ENCODE peak calls at places on chromosomes 4 and X, in nine cellular contexts. One of them, this sample, is unnamed.

GRCh38 chr4:185716008-185716976 is 95.7 kb downstream of the SORBS2 start:
- DNase-seq in HAP-1: no peak
- DNase-seq in NCI-H510A treated with DMSO at 0.1 percent for 48 hours: peak
- DNase-seq in activated CD8-positive, alpha-beta T cell treated with anti-CD3 and anti-CD28 coated beads, Interleukin-2, amount 10 ng/mL, durations not matched to agents 7 days and 5 days: no peak
- DNase-seq in cerebellum: peak
- DNase-seq in stimulated activated CD4-positive, alpha-beta T cell treated with anti-CD3 and anti-CD28 coated beads, Interleukin-1b, Interleukin-23, amount 100 ng/mL, for 4 hours: no peak
- DNase-seq in hypothalamus: no peak
- DNase-seq in DMS79: peak
- DNase-seq in psoas muscle: no peak
- DNase-seq in this sample: no peak

GRCh38 chrX:41481264-41482109 is 34.3 kb downstream of the NYX start:
- DNase-seq in HAP-1: peak
- DNase-seq in NCI-H510A treated with DMSO at 0.1 percent for 48 hours: no peak
- DNase-seq in activated CD8-positive, alpha-beta T cell treated with anti-CD3 and anti-CD28 coated beads, Interleukin-2, amount 10 ng/mL, durations not matched to agents 7 days and 5 days: peak
- DNase-seq in cerebellum: no peak
- DNase-seq in stimulated activated CD4-positive, alpha-beta T cell treated with anti-CD3 and anti-CD28 coated beads, Interleukin-1b, Interleukin-23, amount 100 ng/mL, for 4 hours: no peak
- DNase-seq in hypothalamus: no peak
- DNase-seq in DMS79: no peak
- DNase-seq in psoas muscle: no peak
- DNase-seq in this sample: no peak

GRCh38 chrX:31435592-31435991 is 363.8 kb upstream of the FTHL17 start:
- DNase-seq in HAP-1: peak
- DNase-seq in NCI-H510A treated with DMSO at 0.1 percent for 48 hours: no peak
- DNase-seq in activated CD8-positive, alpha-beta T cell treated with anti-CD3 and anti-CD28 coated beads, Interleukin-2, amount 10 ng/mL, durations not matched to agents 7 days and 5 days: no peak
- DNase-seq in cerebellum: peak
- DNase-seq in stimulated activated CD4-positive, alpha-beta T cell treated with anti-CD3 and anti-CD28 coated beads, Interleukin-1b, Interleukin-23, amount 100 ng/mL, for 4 hours: no peak
- DNase-seq in hypothalamus: peak
- DNase-seq in DMS79: no peak
- DNase-seq in psoas muscle: no peak
- DNase-seq in this sample: no peak

GRCh38 chrX:150543230-150544155 is 24.9 kb upstream of the MTM1 start:
- DNase-seq in HAP-1: no peak
- DNase-seq in NCI-H510A treated with DMSO at 0.1 percent for 48 hours: no peak
- DNase-seq in activated CD8-positive, alpha-beta T cell treated with anti-CD3 and anti-CD28 coated beads, Interleukin-2, amount 10 ng/mL, durations not matched to agents 7 days and 5 days: no peak
- DNase-seq in cerebellum: no peak
- DNase-seq in stimulated activated CD4-positive, alpha-beta T cell treated with anti-CD3 and anti-CD28 coated beads, Interleukin-1b, Interleukin-23, amount 100 ng/mL, for 4 hours: no peak
- DNase-seq in hypothalamus: no peak
- DNase-seq in DMS79: no peak
- DNase-seq in psoas muscle: no peak
- DNase-seq in this sample: no peak

GRCh38 chr4:59987289-59987688 is 1212.8 kb upstream of the ADGRL3 start:
- DNase-seq in HAP-1: no peak
- DNase-seq in NCI-H510A treated with DMSO at 0.1 percent for 48 hours: no peak
- DNase-seq in activated CD8-positive, alpha-beta T cell treated with anti-CD3 and anti-CD28 coated beads, Interleukin-2, amount 10 ng/mL, durations not matched to agents 7 days and 5 days: no peak
- DNase-seq in cerebellum: no peak
- DNase-seq in stimulated activated CD4-positive, alpha-beta T cell treated with anti-CD3 and anti-CD28 coated beads, Interleukin-1b, Interleukin-23, amount 100 ng/mL, for 4 hours: no peak
- DNase-seq in hypothalamus: no peak
- DNase-seq in DMS79: no peak
- DNase-seq in psoas muscle: no peak
- DNase-seq in this sample: no peak

GRCh38 chr4:89482248-89482647 is 174.6 kb upstream of the GPRIN3 start:
- DNase-seq in HAP-1: peak
- DNase-seq in NCI-H510A treated with DMSO at 0.1 percent for 48 hours: peak
- DNase-seq in activated CD8-positive, alpha-beta T cell treated with anti-CD3 and anti-CD28 coated beads, Interleukin-2, amount 10 ng/mL, durations not matched to agents 7 days and 5 days: no peak
- DNase-seq in cerebellum: peak
- DNase-seq in stimulated activated CD4-positive, alpha-beta T cell treated with anti-CD3 and anti-CD28 coated beads, Interleukin-1b, Interleukin-23, amount 100 ng/mL, for 4 hours: no peak
- DNase-seq in hypothalamus: no peak
- DNase-seq in DMS79: no peak
- DNase-seq in psoas muscle: no peak
- DNase-seq in this sample: peak

GRCh38 chr4:55435136-55435535 is 39.4 kb downstream of the TMEM165 start:
- DNase-seq in HAP-1: no peak
- DNase-seq in NCI-H510A treated with DMSO at 0.1 percent for 48 hours: no peak
- DNase-seq in activated CD8-positive, alpha-beta T cell treated with anti-CD3 and anti-CD28 coated beads, Interleukin-2, amount 10 ng/mL, durations not matched to agents 7 days and 5 days: peak
- DNase-seq in cerebellum: no peak
- DNase-seq in stimulated activated CD4-positive, alpha-beta T cell treated with anti-CD3 and anti-CD28 coated beads, Interleukin-1b, Interleukin-23, amount 100 ng/mL, for 4 hours: no peak
- DNase-seq in hypothalamus: no peak
- DNase-seq in DMS79: no peak
- DNase-seq in psoas muscle: no peak
- DNase-seq in this sample: no peak

GRCh38 chr4:25030283-25031076 is at the start of gene LGI2:
- DNase-seq in HAP-1: peak
- DNase-seq in NCI-H510A treated with DMSO at 0.1 percent for 48 hours: peak
- DNase-seq in activated CD8-positive, alpha-beta T cell treated with anti-CD3 and anti-CD28 coated beads, Interleukin-2, amount 10 ng/mL, durations not matched to agents 7 days and 5 days: no peak
- DNase-seq in cerebellum: peak
- DNase-seq in stimulated activated CD4-positive, alpha-beta T cell treated with anti-CD3 and anti-CD28 coated beads, Interleukin-1b, Interleukin-23, amount 100 ng/mL, for 4 hours: no peak
- DNase-seq in hypothalamus: peak
- DNase-seq in DMS79: no peak
- DNase-seq in psoas muscle: peak
- DNase-seq in this sample: no peak

GRCh38 chrX:153688900-153689590 is 1.3 kb downstream of the SLC6A8 start:
- DNase-seq in HAP-1: peak
- DNase-seq in NCI-H510A treated with DMSO at 0.1 percent for 48 hours: no peak
- DNase-seq in activated CD8-positive, alpha-beta T cell treated with anti-CD3 and anti-CD28 coated beads, Interleukin-2, amount 10 ng/mL, durations not matched to agents 7 days and 5 days: no peak
- DNase-seq in cerebellum: peak
- DNase-seq in stimulated activated CD4-positive, alpha-beta T cell treated with anti-CD3 and anti-CD28 coated beads, Interleukin-1b, Interleukin-23, amount 100 ng/mL, for 4 hours: no peak
- DNase-seq in hypothalamus: peak
- DNase-seq in DMS79: no peak
- DNase-seq in psoas muscle: peak
- DNase-seq in this sample: no peak

GRCh38 chr4:108787106-108787505 is 24.3 kb upstream of the ETNPPL start:
- DNase-seq in HAP-1: no peak
- DNase-seq in NCI-H510A treated with DMSO at 0.1 percent for 48 hours: no peak
- DNase-seq in activated CD8-positive, alpha-beta T cell treated with anti-CD3 and anti-CD28 coated beads, Interleukin-2, amount 10 ng/mL, durations not matched to agents 7 days and 5 days: no peak
- DNase-seq in cerebellum: no peak
- DNase-seq in stimulated activated CD4-positive, alpha-beta T cell treated with anti-CD3 and anti-CD28 coated beads, Interleukin-1b, Interleukin-23, amount 100 ng/mL, for 4 hours: no peak
- DNase-seq in hypothalamus: no peak
- DNase-seq in DMS79: no peak
- DNase-seq in psoas muscle: no peak
- DNase-seq in this sample: no peak

GRCh38 chr4:168409089-168409801 is 71.0 kb downstream of the DDX60L start:
- DNase-seq in HAP-1: no peak
- DNase-seq in NCI-H510A treated with DMSO at 0.1 percent for 48 hours: no peak
- DNase-seq in activated CD8-positive, alpha-beta T cell treated with anti-CD3 and anti-CD28 coated beads, Interleukin-2, amount 10 ng/mL, durations not matched to agents 7 days and 5 days: no peak
- DNase-seq in cerebellum: no peak
- DNase-seq in stimulated activated CD4-positive, alpha-beta T cell treated with anti-CD3 and anti-CD28 coated beads, Interleukin-1b, Interleukin-23, amount 100 ng/mL, for 4 hours: no peak
- DNase-seq in hypothalamus: no peak
- DNase-seq in DMS79: no peak
- DNase-seq in psoas muscle: no peak
- DNase-seq in this sample: no peak

GRCh38 chr4:67674098-67674497 is 26.9 kb downstream of the UBA6 start:
- DNase-seq in HAP-1: no peak
- DNase-seq in NCI-H510A treated with DMSO at 0.1 percent for 48 hours: no peak
- DNase-seq in activated CD8-positive, alpha-beta T cell treated with anti-CD3 and anti-CD28 coated beads, Interleukin-2, amount 10 ng/mL, durations not matched to agents 7 days and 5 days: no peak
- DNase-seq in cerebellum: no peak
- DNase-seq in stimulated activated CD4-positive, alpha-beta T cell treated with anti-CD3 and anti-CD28 coated beads, Interleukin-1b, Interleukin-23, amount 100 ng/mL, for 4 hours: no peak
- DNase-seq in hypothalamus: no peak
- DNase-seq in DMS79: no peak
- DNase-seq in psoas muscle: no peak
- DNase-seq in this sample: no peak

GRCh38 chr4:47749858-47750257 is 88.0 kb downstream of the CORIN start:
- DNase-seq in HAP-1: no peak
- DNase-seq in NCI-H510A treated with DMSO at 0.1 percent for 48 hours: no peak
- DNase-seq in activated CD8-positive, alpha-beta T cell treated with anti-CD3 and anti-CD28 coated beads, Interleukin-2, amount 10 ng/mL, durations not matched to agents 7 days and 5 days: no peak
- DNase-seq in cerebellum: no peak
- DNase-seq in stimulated activated CD4-positive, alpha-beta T cell treated with anti-CD3 and anti-CD28 coated beads, Interleukin-1b, Interleukin-23, amount 100 ng/mL, for 4 hours: no peak
- DNase-seq in hypothalamus: no peak
- DNase-seq in DMS79: no peak
- DNase-seq in psoas muscle: no peak
- DNase-seq in this sample: no peak

GRCh38 chr4:64144994-64145393 is 264.3 kb downstream of the TECRL start:
- DNase-seq in HAP-1: no peak
- DNase-seq in NCI-H510A treated with DMSO at 0.1 percent for 48 hours: no peak
- DNase-seq in activated CD8-positive, alpha-beta T cell treated with anti-CD3 and anti-CD28 coated beads, Interleukin-2, amount 10 ng/mL, durations not matched to agents 7 days and 5 days: no peak
- DNase-seq in cerebellum: no peak
- DNase-seq in stimulated activated CD4-positive, alpha-beta T cell treated with anti-CD3 and anti-CD28 coated beads, Interleukin-1b, Interleukin-23, amount 100 ng/mL, for 4 hours: no peak
- DNase-seq in hypothalamus: no peak
- DNase-seq in DMS79: no peak
- DNase-seq in psoas muscle: no peak
- DNase-seq in this sample: no peak

GRCh38 chr4:109730294-109731051 is 603 bp upstream of the PLA2G12A start:
- DNase-seq in HAP-1: peak
- DNase-seq in NCI-H510A treated with DMSO at 0.1 percent for 48 hours: peak
- DNase-seq in activated CD8-positive, alpha-beta T cell treated with anti-CD3 and anti-CD28 coated beads, Interleukin-2, amount 10 ng/mL, durations not matched to agents 7 days and 5 days: no peak
- DNase-seq in cerebellum: peak
- DNase-seq in stimulated activated CD4-positive, alpha-beta T cell treated with anti-CD3 and anti-CD28 coated beads, Interleukin-1b, Interleukin-23, amount 100 ng/mL, for 4 hours: no peak
- DNase-seq in hypothalamus: peak
- DNase-seq in DMS79: no peak
- DNase-seq in psoas muscle: peak
- DNase-seq in this sample: no peak

GRCh38 chr4:115678425-115678941 is 565.1 kb upstream of the NDST4 start:
- DNase-seq in HAP-1: no peak
- DNase-seq in NCI-H510A treated with DMSO at 0.1 percent for 48 hours: no peak
- DNase-seq in activated CD8-positive, alpha-beta T cell treated with anti-CD3 and anti-CD28 coated beads, Interleukin-2, amount 10 ng/mL, durations not matched to agents 7 days and 5 days: no peak
- DNase-seq in cerebellum: no peak
- DNase-seq in stimulated activated CD4-positive, alpha-beta T cell treated with anti-CD3 and anti-CD28 coated beads, Interleukin-1b, Interleukin-23, amount 100 ng/mL, for 4 hours: no peak
- DNase-seq in hypothalamus: no peak
- DNase-seq in DMS79: no peak
- DNase-seq in psoas muscle: no peak
- DNase-seq in this sample: no peak

GRCh38 chr4:3128058-3128457 is 53.6 kb downstream of the HTT start:
- DNase-seq in HAP-1: no peak
- DNase-seq in NCI-H510A treated with DMSO at 0.1 percent for 48 hours: no peak
- DNase-seq in activated CD8-positive, alpha-beta T cell treated with anti-CD3 and anti-CD28 coated beads, Interleukin-2, amount 10 ng/mL, durations not matched to agents 7 days and 5 days: no peak
- DNase-seq in cerebellum: no peak
- DNase-seq in stimulated activated CD4-positive, alpha-beta T cell treated with anti-CD3 and anti-CD28 coated beads, Interleukin-1b, Interleukin-23, amount 100 ng/mL, for 4 hours: no peak
- DNase-seq in hypothalamus: no peak
- DNase-seq in DMS79: no peak
- DNase-seq in psoas muscle: no peak
- DNase-seq in this sample: no peak

GRCh38 chr4:99644453-99644852 is 13.2 kb downstream of the C4orf54 start:
- DNase-seq in HAP-1: no peak
- DNase-seq in NCI-H510A treated with DMSO at 0.1 percent for 48 hours: no peak
- DNase-seq in activated CD8-positive, alpha-beta T cell treated with anti-CD3 and anti-CD28 coated beads, Interleukin-2, amount 10 ng/mL, durations not matched to agents 7 days and 5 days: no peak
- DNase-seq in cerebellum: no peak
- DNase-seq in stimulated activated CD4-positive, alpha-beta T cell treated with anti-CD3 and anti-CD28 coated beads, Interleukin-1b, Interleukin-23, amount 100 ng/mL, for 4 hours: no peak
- DNase-seq in hypothalamus: no peak
- DNase-seq in DMS79: no peak
- DNase-seq in psoas muscle: no peak
- DNase-seq in this sample: no peak

GRCh38 chr4:121156822-121157769 is 7.0 kb downstream of the TNIP3 start:
- DNase-seq in HAP-1: peak
- DNase-seq in NCI-H510A treated with DMSO at 0.1 percent for 48 hours: no peak
- DNase-seq in activated CD8-positive, alpha-beta T cell treated with anti-CD3 and anti-CD28 coated beads, Interleukin-2, amount 10 ng/mL, durations not matched to agents 7 days and 5 days: peak
- DNase-seq in cerebellum: no peak
- DNase-seq in stimulated activated CD4-positive, alpha-beta T cell treated with anti-CD3 and anti-CD28 coated beads, Interleukin-1b, Interleukin-23, amount 100 ng/mL, for 4 hours: no peak
- DNase-seq in hypothalamus: no peak
- DNase-seq in DMS79: no peak
- DNase-seq in psoas muscle: peak
- DNase-seq in this sample: no peak

GRCh38 chrX:135973025-135973547 is 702 bp downstream of the MMGT1 start:
- DNase-seq in HAP-1: no peak
- DNase-seq in NCI-H510A treated with DMSO at 0.1 percent for 48 hours: peak
- DNase-seq in activated CD8-positive, alpha-beta T cell treated with anti-CD3 and anti-CD28 coated beads, Interleukin-2, amount 10 ng/mL, durations not matched to agents 7 days and 5 days: peak
- DNase-seq in cerebellum: peak
- DNase-seq in stimulated activated CD4-positive, alpha-beta T cell treated with anti-CD3 and anti-CD28 coated beads, Interleukin-1b, Interleukin-23, amount 100 ng/mL, for 4 hours: no peak
- DNase-seq in hypothalamus: peak
- DNase-seq in DMS79: no peak
- DNase-seq in psoas muscle: no peak
- DNase-seq in this sample: no peak

GRCh38 chrX:106341823-106342222 is 173.7 kb downstream of the PWWP3B start:
- DNase-seq in HAP-1: no peak
- DNase-seq in NCI-H510A treated with DMSO at 0.1 percent for 48 hours: no peak
- DNase-seq in activated CD8-positive, alpha-beta T cell treated with anti-CD3 and anti-CD28 coated beads, Interleukin-2, amount 10 ng/mL, durations not matched to agents 7 days and 5 days: no peak
- DNase-seq in cerebellum: no peak
- DNase-seq in stimulated activated CD4-positive, alpha-beta T cell treated with anti-CD3 and anti-CD28 coated beads, Interleukin-1b, Interleukin-23, amount 100 ng/mL, for 4 hours: no peak
- DNase-seq in hypothalamus: no peak
- DNase-seq in DMS79: no peak
- DNase-seq in psoas muscle: no peak
- DNase-seq in this sample: no peak

GRCh38 chr4:38145741-38146140 is 185.5 kb downstream of the PTTG2 start:
- DNase-seq in HAP-1: no peak
- DNase-seq in NCI-H510A treated with DMSO at 0.1 percent for 48 hours: no peak
- DNase-seq in activated CD8-positive, alpha-beta T cell treated with anti-CD3 and anti-CD28 coated beads, Interleukin-2, amount 10 ng/mL, durations not matched to agents 7 days and 5 days: no peak
- DNase-seq in cerebellum: no peak
- DNase-seq in stimulated activated CD4-positive, alpha-beta T cell treated with anti-CD3 and anti-CD28 coated beads, Interleukin-1b, Interleukin-23, amount 100 ng/mL, for 4 hours: no peak
- DNase-seq in hypothalamus: no peak
- DNase-seq in DMS79: no peak
- DNase-seq in psoas muscle: no peak
- DNase-seq in this sample: no peak

GRCh38 chrX:7283741-7284140 is 135.8 kb upstream of the PUDP start:
- DNase-seq in HAP-1: no peak
- DNase-seq in NCI-H510A treated with DMSO at 0.1 percent for 48 hours: no peak
- DNase-seq in activated CD8-positive, alpha-beta T cell treated with anti-CD3 and anti-CD28 coated beads, Interleukin-2, amount 10 ng/mL, durations not matched to agents 7 days and 5 days: no peak
- DNase-seq in cerebellum: no peak
- DNase-seq in stimulated activated CD4-positive, alpha-beta T cell treated with anti-CD3 and anti-CD28 coated beads, Interleukin-1b, Interleukin-23, amount 100 ng/mL, for 4 hours: no peak
- DNase-seq in hypothalamus: no peak
- DNase-seq in DMS79: no peak
- DNase-seq in psoas muscle: no peak
- DNase-seq in this sample: no peak

GRCh38 chrX:25175171-25175570 is 159.4 kb upstream of the ARX start:
- DNase-seq in HAP-1: no peak
- DNase-seq in NCI-H510A treated with DMSO at 0.1 percent for 48 hours: no peak
- DNase-seq in activated CD8-positive, alpha-beta T cell treated with anti-CD3 and anti-CD28 coated beads, Interleukin-2, amount 10 ng/mL, durations not matched to agents 7 days and 5 days: no peak
- DNase-seq in cerebellum: no peak
- DNase-seq in stimulated activated CD4-positive, alpha-beta T cell treated with anti-CD3 and anti-CD28 coated beads, Interleukin-1b, Interleukin-23, amount 100 ng/mL, for 4 hours: no peak
- DNase-seq in hypothalamus: no peak
- DNase-seq in DMS79: no peak
- DNase-seq in psoas muscle: no peak
- DNase-seq in this sample: no peak

GRCh38 chr4:185128272-185129119 is 14.6 kb upstream of the SLC25A4 start:
- DNase-seq in HAP-1: peak
- DNase-seq in NCI-H510A treated with DMSO at 0.1 percent for 48 hours: peak
- DNase-seq in activated CD8-positive, alpha-beta T cell treated with anti-CD3 and anti-CD28 coated beads, Interleukin-2, amount 10 ng/mL, durations not matched to agents 7 days and 5 days: no peak
- DNase-seq in cerebellum: peak
- DNase-seq in stimulated activated CD4-positive, alpha-beta T cell treated with anti-CD3 and anti-CD28 coated beads, Interleukin-1b, Interleukin-23, amount 100 ng/mL, for 4 hours: no peak
- DNase-seq in hypothalamus: no peak
- DNase-seq in DMS79: no peak
- DNase-seq in psoas muscle: peak
- DNase-seq in this sample: no peak

GRCh38 chr4:34953145-34953799 is 1291.0 kb downstream of the ARAP2 start:
- DNase-seq in HAP-1: peak
- DNase-seq in NCI-H510A treated with DMSO at 0.1 percent for 48 hours: no peak
- DNase-seq in activated CD8-positive, alpha-beta T cell treated with anti-CD3 and anti-CD28 coated beads, Interleukin-2, amount 10 ng/mL, durations not matched to agents 7 days and 5 days: no peak
- DNase-seq in cerebellum: no peak
- DNase-seq in stimulated activated CD4-positive, alpha-beta T cell treated with anti-CD3 and anti-CD28 coated beads, Interleukin-1b, Interleukin-23, amount 100 ng/mL, for 4 hours: no peak
- DNase-seq in hypothalamus: no peak
- DNase-seq in DMS79: no peak
- DNase-seq in psoas muscle: no peak
- DNase-seq in this sample: no peak

GRCh38 chr4:1978226-1978625 is 30.5 kb downstream of the NELFA start:
- DNase-seq in HAP-1: no peak
- DNase-seq in NCI-H510A treated with DMSO at 0.1 percent for 48 hours: no peak
- DNase-seq in activated CD8-positive, alpha-beta T cell treated with anti-CD3 and anti-CD28 coated beads, Interleukin-2, amount 10 ng/mL, durations not matched to agents 7 days and 5 days: no peak
- DNase-seq in cerebellum: no peak
- DNase-seq in stimulated activated CD4-positive, alpha-beta T cell treated with anti-CD3 and anti-CD28 coated beads, Interleukin-1b, Interleukin-23, amount 100 ng/mL, for 4 hours: no peak
- DNase-seq in hypothalamus: no peak
- DNase-seq in DMS79: no peak
- DNase-seq in psoas muscle: no peak
- DNase-seq in this sample: no peak

GRCh38 chrX:635428-636192 is 5.0 kb downstream of the SHOX start:
- DNase-seq in HAP-1: no peak
- DNase-seq in NCI-H510A treated with DMSO at 0.1 percent for 48 hours: no peak
- DNase-seq in activated CD8-positive, alpha-beta T cell treated with anti-CD3 and anti-CD28 coated beads, Interleukin-2, amount 10 ng/mL, durations not matched to agents 7 days and 5 days: no peak
- DNase-seq in cerebellum: no peak
- DNase-seq in stimulated activated CD4-positive, alpha-beta T cell treated with anti-CD3 and anti-CD28 coated beads, Interleukin-1b, Interleukin-23, amount 100 ng/mL, for 4 hours: no peak
- DNase-seq in hypothalamus: no peak
- DNase-seq in DMS79: no peak
- DNase-seq in psoas muscle: no peak
- DNase-seq in this sample: no peak

GRCh38 chr4:38180456-38180855 is 220.3 kb downstream of the PTTG2 start:
- DNase-seq in HAP-1: no peak
- DNase-seq in NCI-H510A treated with DMSO at 0.1 percent for 48 hours: peak
- DNase-seq in activated CD8-positive, alpha-beta T cell treated with anti-CD3 and anti-CD28 coated beads, Interleukin-2, amount 10 ng/mL, durations not matched to agents 7 days and 5 days: no peak
- DNase-seq in cerebellum: no peak
- DNase-seq in stimulated activated CD4-positive, alpha-beta T cell treated with anti-CD3 and anti-CD28 coated beads, Interleukin-1b, Interleukin-23, amount 100 ng/mL, for 4 hours: no peak
- DNase-seq in hypothalamus: no peak
- DNase-seq in DMS79: no peak
- DNase-seq in psoas muscle: no peak
- DNase-seq in this sample: no peak

GRCh38 chr4:189124149-189124758 is 816.4 kb upstream of the FRG1 start:
- DNase-seq in HAP-1: peak
- DNase-seq in NCI-H510A treated with DMSO at 0.1 percent for 48 hours: peak
- DNase-seq in activated CD8-positive, alpha-beta T cell treated with anti-CD3 and anti-CD28 coated beads, Interleukin-2, amount 10 ng/mL, durations not matched to agents 7 days and 5 days: no peak
- DNase-seq in cerebellum: no peak
- DNase-seq in stimulated activated CD4-positive, alpha-beta T cell treated with anti-CD3 and anti-CD28 coated beads, Interleukin-1b, Interleukin-23, amount 100 ng/mL, for 4 hours: no peak
- DNase-seq in hypothalamus: peak
- DNase-seq in DMS79: no peak
- DNase-seq in psoas muscle: no peak
- DNase-seq in this sample: no peak

GRCh38 chr4:158710814-158711213 is 12.4 kb downstream of the PPID start:
- DNase-seq in HAP-1: no peak
- DNase-seq in NCI-H510A treated with DMSO at 0.1 percent for 48 hours: no peak
- DNase-seq in activated CD8-positive, alpha-beta T cell treated with anti-CD3 and anti-CD28 coated beads, Interleukin-2, amount 10 ng/mL, durations not matched to agents 7 days and 5 days: no peak
- DNase-seq in cerebellum: peak
- DNase-seq in stimulated activated CD4-positive, alpha-beta T cell treated with anti-CD3 and anti-CD28 coated beads, Interleukin-1b, Interleukin-23, amount 100 ng/mL, for 4 hours: no peak
- DNase-seq in hypothalamus: no peak
- DNase-seq in DMS79: no peak
- DNase-seq in psoas muscle: no peak
- DNase-seq in this sample: no peak

This sample was measured in DND-41.